ENCODE peak calls at places on chromosome 17, in eight cellular contexts. One of them, this sample, is unnamed.
A peak's percentile ranks its signal among the peaks of the same experiment; 100 is the strongest.

GRCh38 chr17:47286198-47286914 is 32.7 kb downstream of the ITGB3 start:
- DNase-seq in astrocyte: no peak
- DNase-seq in IMR-90: peak; percentile 26
- DNase-seq in HCT116: no peak
- DNase-seq in fibroblast of lung: no peak
- DNase-seq in H9: no peak
- DNase-seq in keratinocyte: no peak
- DNase-seq in neural progenitor cell: no peak
- DNase-seq in this sample: no peak

GRCh38 chr17:82236142-82236971 is 7.5 kb downstream of the SLC16A3 start:
- DNase-seq in astrocyte: no peak
- DNase-seq in IMR-90: peak; percentile 47
- DNase-seq in HCT116: no peak
- DNase-seq in fibroblast of lung: peak; percentile 40
- DNase-seq in H9: peak; percentile 87
- DNase-seq in keratinocyte: no peak
- DNase-seq in neural progenitor cell: peak; percentile 86
- DNase-seq in this sample: peak; percentile 88

GRCh38 chr17:43961954-43962353 is 8.2 kb upstream of the PYY start:
- DNase-seq in astrocyte: no peak
- DNase-seq in IMR-90: no peak
- DNase-seq in HCT116: no peak
- DNase-seq in fibroblast of lung: no peak
- DNase-seq in H9: no peak
- DNase-seq in keratinocyte: no peak
- DNase-seq in neural progenitor cell: no peak
- DNase-seq in this sample: no peak

GRCh38 chr17:38864636-38865398 is 5.0 kb upstream of the LASP1 start:
- DNase-seq in astrocyte: no peak
- DNase-seq in IMR-90: peak; percentile 54
- DNase-seq in HCT116: no peak
- DNase-seq in fibroblast of lung: peak; percentile 41
- DNase-seq in H9: peak; percentile 74
- DNase-seq in keratinocyte: no peak
- DNase-seq in neural progenitor cell: peak; percentile 53
- DNase-seq in this sample: no peak

GRCh38 chr17:61139219-61139618 is 260.4 kb upstream of the TBX2 start:
- DNase-seq in astrocyte: peak; percentile 79
- DNase-seq in IMR-90: peak; percentile 88
- DNase-seq in HCT116: no peak
- DNase-seq in fibroblast of lung: peak; percentile 82
- DNase-seq in H9: no peak
- DNase-seq in keratinocyte: no peak
- DNase-seq in neural progenitor cell: no peak
- DNase-seq in this sample: no peak

GRCh38 chr17:82933006-82933310 is 93.1 kb upstream of the ZNF750 start:
- DNase-seq in astrocyte: no peak
- DNase-seq in IMR-90: no peak
- DNase-seq in HCT116: no peak
- DNase-seq in fibroblast of lung: no peak
- DNase-seq in H9: no peak
- DNase-seq in keratinocyte: no peak
- DNase-seq in neural progenitor cell: no peak
- DNase-seq in this sample: peak; percentile 69

GRCh38 chr17:76384222-76384986 is at the start of gene SPHK1:
- DNase-seq in astrocyte: peak; percentile 71
- DNase-seq in IMR-90: peak; percentile 81
- DNase-seq in HCT116: peak; percentile 51
- DNase-seq in fibroblast of lung: peak; percentile 84
- DNase-seq in H9: peak; percentile 75
- DNase-seq in keratinocyte: no peak
- DNase-seq in neural progenitor cell: peak; percentile 90
- DNase-seq in this sample: peak; percentile 92

GRCh38 chr17:40873255-40873654 is 6.2 kb upstream of the KRT12 start:
- DNase-seq in astrocyte: no peak
- DNase-seq in IMR-90: no peak
- DNase-seq in HCT116: no peak
- DNase-seq in fibroblast of lung: no peak
- DNase-seq in H9: no peak
- DNase-seq in keratinocyte: no peak
- DNase-seq in neural progenitor cell: no peak
- DNase-seq in this sample: no peak

GRCh38 chr17:81933178-81933699 is 3.9 kb downstream of the PYCR1 start:
- DNase-seq in astrocyte: no peak
- DNase-seq in IMR-90: no peak
- DNase-seq in HCT116: no peak
- DNase-seq in fibroblast of lung: no peak
- DNase-seq in H9: no peak
- DNase-seq in keratinocyte: no peak
- DNase-seq in neural progenitor cell: no peak
- DNase-seq in this sample: no peak

GRCh38 chr17:21042434-21043295 is at the start of gene USP22:
- DNase-seq in astrocyte: no peak
- DNase-seq in IMR-90: no peak
- DNase-seq in HCT116: no peak
- DNase-seq in fibroblast of lung: no peak
- DNase-seq in H9: peak; percentile 100
- DNase-seq in keratinocyte: no peak
- DNase-seq in neural progenitor cell: peak; percentile 66
- DNase-seq in this sample: no peak

GRCh38 chr17:21044971-21045370 is 2.2 kb upstream of the USP22 start:
- DNase-seq in astrocyte: no peak
- DNase-seq in IMR-90: no peak
- DNase-seq in HCT116: no peak
- DNase-seq in fibroblast of lung: no peak
- DNase-seq in H9: no peak
- DNase-seq in keratinocyte: no peak
- DNase-seq in neural progenitor cell: no peak
- DNase-seq in this sample: no peak

GRCh38 chr17:21043296-21044232 is 753 bp upstream of the USP22 start:
- DNase-seq in astrocyte: peak; percentile 94
- DNase-seq in IMR-90: peak; percentile 98
- DNase-seq in HCT116: peak; percentile 95
- DNase-seq in fibroblast of lung: peak; percentile 99
- DNase-seq in H9: peak; percentile 49
- DNase-seq in keratinocyte: peak; percentile 83
- DNase-seq in neural progenitor cell: peak; percentile 99
- DNase-seq in this sample: peak; percentile 100

GRCh38 chr17:21039839-21040575 is 2.8 kb downstream of the USP22 start:
- DNase-seq in astrocyte: peak; percentile 45
- DNase-seq in IMR-90: peak; percentile 56
- DNase-seq in HCT116: peak; percentile 53
- DNase-seq in fibroblast of lung: peak; percentile 60
- DNase-seq in H9: no peak
- DNase-seq in keratinocyte: no peak
- DNase-seq in neural progenitor cell: peak; percentile 40
- DNase-seq in this sample: no peak

GRCh38 chr17:21041753-21042433 is 918 bp downstream of the USP22 start:
- DNase-seq in astrocyte: peak; percentile 57
- DNase-seq in IMR-90: peak; percentile 61
- DNase-seq in HCT116: peak; percentile 48
- DNase-seq in fibroblast of lung: peak; percentile 75
- DNase-seq in H9: peak; percentile 92
- DNase-seq in keratinocyte: no peak
- DNase-seq in neural progenitor cell: peak; percentile 87
- DNase-seq in this sample: peak; percentile 96
- H3K4me1 ChIP-seq in astrocyte: peaks cover 25% of the 10 kb centered on the region
- H3K4me1 ChIP-seq in IMR-90: peaks cover 14% of the 10 kb centered on the region
- H3K4me1 ChIP-seq in HCT116: peaks cover 28% of the 10 kb centered on the region
- H3K4me1 ChIP-seq in fibroblast of lung: peaks cover 7% of the 10 kb centered on the region
- H3K4me1 ChIP-seq in H9: peaks cover 5% of the 10 kb centered on the region
- H3K4me1 ChIP-seq in keratinocyte: peaks cover 29% of the 10 kb centered on the region
- H3K4me1 ChIP-seq in neural progenitor cell: peaks cover 25% of the 10 kb centered on the region
- H3K4me1 ChIP-seq in this sample: peaks cover 20% of the 10 kb centered on the region

DNA sequence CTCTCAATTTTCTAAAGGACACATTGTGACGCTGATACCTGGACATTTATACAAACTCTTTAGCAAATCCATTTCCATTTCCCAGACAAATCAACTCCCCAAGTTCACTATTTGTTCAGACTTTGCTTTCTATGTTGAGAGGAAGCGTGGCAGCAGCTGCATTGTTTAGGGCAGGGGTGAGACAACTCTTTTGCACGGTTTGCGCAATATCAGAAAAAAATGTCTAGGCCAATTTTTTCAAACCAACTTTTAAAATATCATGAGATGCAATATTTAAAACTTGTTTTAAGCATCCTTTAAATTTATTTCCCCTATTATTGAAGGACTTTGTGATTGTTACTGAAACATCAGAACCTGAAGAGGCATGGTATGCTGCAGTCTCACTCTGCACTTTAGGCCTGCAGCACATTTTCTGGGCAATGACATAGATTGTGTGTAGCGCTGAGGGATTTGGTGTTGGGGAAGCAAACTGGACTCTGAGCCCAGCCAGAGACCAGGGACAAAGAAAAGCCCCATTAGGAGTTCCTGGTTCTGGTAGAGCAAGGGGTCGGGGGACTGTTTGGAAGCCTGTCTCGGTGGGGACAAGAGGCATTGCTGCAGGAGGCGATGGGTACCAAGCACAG is 6.4 kb upstream of the CCDC182 start:
- DNase-seq in astrocyte: no peak
- DNase-seq in IMR-90: no peak
- DNase-seq in HCT116: no peak
- DNase-seq in fibroblast of lung: no peak
- DNase-seq in H9: no peak
- DNase-seq in keratinocyte: no peak
- DNase-seq in neural progenitor cell: no peak
- DNase-seq in this sample: no peak
- H3K9ac ChIP-seq in astrocyte: no peak overlapping the region
- H3K9ac ChIP-seq in IMR-90: no peak overlapping the region
- H3K9ac ChIP-seq in HCT116: no peak overlapping the region
- H3K9ac ChIP-seq in fibroblast of lung: no peak overlapping the region
- H3K9ac ChIP-seq in H9: no peak overlapping the region
- H3K9ac ChIP-seq in keratinocyte: no peak overlapping the region
- H3K9ac ChIP-seq in neural progenitor cell: no peak overlapping the region
- H3K9ac ChIP-seq in this sample: no peak overlapping the region

GRCh38 chr17:16406742-16407674 is 8.4 kb upstream of the TRPV2 start:
- DNase-seq in astrocyte: peak; percentile 29
- DNase-seq in IMR-90: no peak
- DNase-seq in HCT116: no peak
- DNase-seq in fibroblast of lung: peak; percentile 37
- DNase-seq in H9: peak; percentile 96
- DNase-seq in keratinocyte: no peak
- DNase-seq in neural progenitor cell: peak; percentile 89
- DNase-seq in this sample: peak; percentile 86
- TF ChIP-seq CTCF in astrocyte: no peak
- TF ChIP-seq CTCF in IMR-90: no peak
- TF ChIP-seq CTCF in HCT116: no peak
- TF ChIP-seq CTCF in fibroblast of lung: no peak
- TF ChIP-seq CTCF in H9: peak; percentile 35
- TF ChIP-seq CTCF in keratinocyte: peak; percentile 10
- TF ChIP-seq CTCF in neural progenitor cell: peak; percentile 50
- TF ChIP-seq CTCF in this sample: no peak

DNA sequence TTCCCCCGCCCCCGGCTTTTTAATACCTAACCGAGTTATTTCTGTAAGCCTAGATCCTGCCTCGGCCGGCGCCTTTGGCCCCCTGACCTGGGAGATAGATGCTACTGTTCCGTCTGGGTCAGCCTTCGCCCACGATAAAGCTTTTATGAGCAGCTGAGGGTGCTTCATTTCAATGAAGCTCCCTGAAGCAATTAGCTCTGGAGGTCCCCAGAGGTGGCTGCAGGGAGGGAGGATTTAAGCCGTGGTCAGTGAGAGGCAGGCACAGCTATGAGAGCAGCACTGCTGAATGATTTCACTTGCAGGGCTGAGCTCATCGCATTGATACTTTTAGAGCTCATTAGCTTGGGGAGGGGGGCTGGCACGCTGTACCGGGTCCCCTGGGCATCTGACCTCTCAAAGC is 89.4 kb downstream of the RPA1 start:
- DNase-seq in astrocyte: no peak
- DNase-seq in IMR-90: no peak
- DNase-seq in HCT116: no peak
- DNase-seq in fibroblast of lung: no peak
- DNase-seq in H9: no peak
- DNase-seq in keratinocyte: no peak
- DNase-seq in neural progenitor cell: peak; percentile 67
- DNase-seq in this sample: no peak
- H3K4me1 ChIP-seq in astrocyte: no peaks in the 10 kb centered on the region
- H3K4me1 ChIP-seq in IMR-90: no peaks in the 10 kb centered on the region
- H3K4me1 ChIP-seq in HCT116: no peaks in the 10 kb centered on the region
- H3K4me1 ChIP-seq in fibroblast of lung: no peaks in the 10 kb centered on the region
- H3K4me1 ChIP-seq in H9: no peaks in the 10 kb centered on the region
- H3K4me1 ChIP-seq in keratinocyte: no peaks in the 10 kb centered on the region
- H3K4me1 ChIP-seq in neural progenitor cell: peaks cover 19% of the 10 kb centered on the region
- H3K4me1 ChIP-seq in this sample: no peaks in the 10 kb centered on the region

GRCh38 chr17:77479372-77479781 is 338.6 kb downstream of the SEC14L1 start:
- DNase-seq in astrocyte: no peak
- DNase-seq in IMR-90: no peak
- DNase-seq in HCT116: no peak
- DNase-seq in fibroblast of lung: no peak
- DNase-seq in H9: peak; percentile 72
- DNase-seq in keratinocyte: no peak
- DNase-seq in neural progenitor cell: no peak
- DNase-seq in this sample: peak; percentile 62
- H3K9ac ChIP-seq in astrocyte: no peak overlapping the region
- H3K9ac ChIP-seq in IMR-90: no peak overlapping the region
- H3K9ac ChIP-seq in HCT116: no peak overlapping the region
- H3K9ac ChIP-seq in fibroblast of lung: no peak overlapping the region
- H3K9ac ChIP-seq in H9: no peak overlapping the region
- H3K9ac ChIP-seq in keratinocyte: no peak overlapping the region
- H3K9ac ChIP-seq in neural progenitor cell: no peak overlapping the region
- H3K9ac ChIP-seq in this sample: no peak overlapping the region

DNA sequence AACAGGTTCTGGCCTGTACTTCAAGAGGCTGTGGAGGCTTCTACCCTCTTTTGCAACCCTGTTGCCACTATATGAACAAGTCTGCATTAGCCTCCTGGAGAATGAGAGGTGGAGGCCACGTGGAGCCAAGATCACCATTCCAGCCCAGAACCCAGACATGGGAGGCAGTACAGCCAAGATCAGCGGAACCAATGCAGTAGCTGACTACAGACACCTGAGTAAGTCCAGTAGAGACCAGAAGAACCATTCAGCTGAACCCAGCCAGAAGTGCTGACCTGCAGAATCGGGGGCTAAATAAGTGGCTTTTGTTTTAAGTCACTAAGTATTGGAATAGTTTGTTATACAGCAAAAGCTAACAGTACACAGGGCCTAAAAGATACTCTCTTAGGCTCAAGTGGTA is 12.1 kb downstream of the FAM20A start:
- DNase-seq in astrocyte: no peak
- DNase-seq in IMR-90: no peak
- DNase-seq in HCT116: no peak
- DNase-seq in fibroblast of lung: no peak
- DNase-seq in H9: peak; percentile 13
- DNase-seq in keratinocyte: no peak
- DNase-seq in neural progenitor cell: no peak
- DNase-seq in this sample: no peak
- TF ChIP-seq CTCF in astrocyte: no peak
- TF ChIP-seq CTCF in IMR-90: no peak
- TF ChIP-seq CTCF in HCT116: no peak
- TF ChIP-seq CTCF in fibroblast of lung: no peak
- TF ChIP-seq CTCF in H9: no peak
- TF ChIP-seq CTCF in keratinocyte: no peak
- TF ChIP-seq CTCF in neural progenitor cell: no peak
- TF ChIP-seq CTCF in this sample: no peak

This sample was measured in kidney.